ENCODE peak calls at places on chromosomes 1 and 21, in eight cellular contexts. A, M, K, H, I, W, Y and Q are unnamed samples.
A peak's percentile ranks its signal among the peaks of the same experiment; 100 is the strongest.

GRCh38 chr1:212129781-212130180 is 94.2 kb downstream of the DTL start:
- DNase-seq in I (no peak), A (no peak), Y (no peak), W (no peak), K (no peak), H (no peak), M (no peak), Q (no peak)

GRCh38 chr1:73627723-73628122 is 570.3 kb downstream of the LRRIQ3 start:
- DNase-seq in Y (no peak), W (no peak), H (peak; percentile 14), I (no peak), A (no peak), M (no peak), K (no peak), Q (no peak)

GRCh38 chr1:225766967-225767413 is 10.6 kb upstream of the SRP9 start:
- DNase-seq in A (peak; percentile 91), Y (no peak), K (no peak), I (peak; percentile 33), H (no peak), M (peak; percentile 65), W (peak; percentile 78), Q (peak; percentile 22)

GRCh38 chr1:193951989-193952388 is 765.6 kb upstream of the B3GALT2 start:
- DNase-seq in A (no peak), W (no peak), H (no peak), I (no peak), M (no peak), Y (no peak), K (no peak), Q (no peak)

GRCh38 chr21:17441370-17441769 is 71.5 kb upstream of the CXADR start:
- DNase-seq in I (peak; percentile 77), K (no peak), A (peak; percentile 38), M (no peak), H (peak; percentile 30), Y (no peak), W (no peak), Q (no peak)

GRCh38 chr1:245173446-245174178 is 18.8 kb downstream of the KIF26B start:
- DNase-seq in Y (no peak), K (no peak), W (no peak), A (no peak), M (no peak), I (peak; percentile 18), H (no peak), Q (no peak)

GRCh38 chr1:39409055-39409816 is 82.2 kb upstream of the BMP8A start:
- DNase-seq in H (peak; percentile 82), M (no peak), W (no peak), I (peak; percentile 34), Y (no peak), A (peak; percentile 70), K (no peak), Q (peak; percentile 73)

GRCh38 chr21:36641886-36642285 is 57.0 kb upstream of the SIM2 start:
- DNase-seq in K (no peak), H (no peak), W (peak; percentile 38), I (no peak), M (no peak), Y (no peak), A (no peak), Q (no peak)

GRCh38 chr1:150925080-150925479 is 1.1 kb upstream of the SETDB1 start:
- DNase-seq in I (no peak), W (no peak), K (no peak), A (peak; percentile 3), H (peak; percentile 36), M (no peak), Y (no peak), Q (no peak)

GRCh38 chr1:41661428-41662060 is 177.1 kb upstream of the EDN2 start:
- DNase-seq in K (no peak), M (no peak), Y (no peak), A (no peak), W (no peak), H (peak; percentile 25), I (no peak), Q (no peak)

GRCh38 chr1:15525043-15525958 is 1.3 kb upstream of the CASP9 start:
- DNase-seq in I (peak; percentile 26), H (peak; percentile 62), A (no peak), W (peak; percentile 99), M (peak; percentile 99), Y (no peak), K (no peak), Q (no peak)

GRCh38 chr21:40732243-40732642 is 114.7 kb downstream of the DSCAM start:
- DNase-seq in I (no peak), W (no peak), H (no peak), K (no peak), M (no peak), A (no peak), Y (no peak), Q (no peak)

GRCh38 chr1:23129846-23130245 is 38.8 kb downstream of the LUZP1 start:
- DNase-seq in A (peak; percentile 40), W (no peak), K (no peak), I (no peak), H (no peak), Y (no peak), M (peak; percentile 32), Q (no peak)

GRCh38 chr1:230109066-230109465 is 42.0 kb downstream of the GALNT2 start:
- DNase-seq in Y (no peak), W (no peak), I (no peak), M (no peak), H (no peak), K (no peak), A (no peak), Q (no peak)

GRCh38 chr1:230110971-230111370 is 43.9 kb downstream of the GALNT2 start:
- DNase-seq in H (no peak), W (no peak), Y (no peak), A (no peak), I (no peak), K (no peak), M (no peak), Q (no peak)

GRCh38 chr1:230107941-230108340 is 40.9 kb downstream of the GALNT2 start:
- DNase-seq in K (no peak), Y (no peak), M (no peak), W (no peak), H (no peak), I (no peak), A (no peak), Q (no peak)

GRCh38 chr1:230108580-230108979 is 41.5 kb downstream of the GALNT2 start:
- DNase-seq in H (no peak), W (no peak), M (no peak), I (no peak), A (no peak), K (no peak), Y (no peak), Q (no peak)

DNA sequence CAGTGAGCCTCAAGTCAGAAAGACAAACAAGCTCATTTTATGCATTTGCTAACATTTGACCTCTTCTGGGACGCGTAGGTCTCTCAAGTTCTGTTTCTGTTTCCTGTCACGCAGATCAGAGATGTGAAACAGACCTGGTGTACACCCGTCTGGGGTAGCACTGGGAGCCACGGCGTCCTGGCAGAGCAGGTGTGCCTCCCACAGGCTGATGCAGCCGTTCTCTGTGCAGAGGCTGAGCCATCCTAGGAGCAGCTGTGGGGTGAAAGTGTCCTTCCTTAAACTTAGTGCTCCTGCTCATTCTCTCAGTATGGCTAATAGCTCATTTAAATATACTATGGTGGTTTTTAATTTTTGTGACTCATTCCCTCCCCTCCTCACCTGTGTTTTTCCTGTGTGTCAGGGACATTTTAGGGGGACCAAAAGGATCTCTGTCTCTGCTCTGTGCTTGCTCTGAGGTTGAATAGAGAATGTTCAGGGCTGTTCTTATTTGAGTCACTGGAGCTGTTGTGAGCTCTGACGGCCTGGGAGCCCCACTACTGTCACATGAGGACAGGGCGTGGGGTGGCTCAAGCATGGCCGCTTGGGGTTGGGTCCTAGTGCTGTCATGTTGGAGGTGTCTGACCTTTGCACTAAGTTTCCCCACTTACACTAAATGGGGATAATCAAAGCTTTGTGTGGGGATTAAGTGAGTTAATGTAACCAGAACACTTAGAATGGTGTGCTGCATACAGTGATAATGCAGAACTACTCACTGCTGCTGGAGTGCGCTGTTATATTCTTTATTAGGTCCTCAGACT is 43.0 kb downstream of the GALNT2 start:
- DNase-seq in W (no peak), I (peak; percentile 74), H (no peak), A (no peak), K (no peak), M (no peak), Y (no peak), Q (no peak)
- TF ChIP-seq CTCF in W (no peak), I (no peak), H (peak; percentile 6), A (no peak), K (no peak), M (no peak), Y (no peak), Q (no peak)

GRCh38 chr1:202154766-202155477 is 5.5 kb downstream of the PTPN7 start:
- DNase-seq in H (peak; percentile 93), I (peak; percentile 59), K (no peak), A (peak; percentile 69), W (no peak), M (no peak), Y (peak; percentile 32), Q (no peak)
- TF ChIP-seq CTCF in H (peak; percentile 88), I (peak; percentile 20), K (no peak), A (peak; percentile 55), W (no peak), M (peak; percentile 6), Y (peak; percentile 64), Q (peak; percentile 70)

GRCh38 chr1:167439301-167439988 is 78.9 kb downstream of the CD247 start:
- DNase-seq in A (peak; percentile 56), M (peak; percentile 36), H (peak; percentile 85), Y (peak; percentile 30), K (no peak), I (no peak), W (no peak), Q (peak; percentile 75)
- TF ChIP-seq CTCF in A (peak; percentile 17), M (peak; percentile 29), H (peak; percentile 52), Y (peak; percentile 27), K (no peak), I (no peak), W (no peak), Q (peak; percentile 35)

GRCh38 chr21:44012474-44013379 is 618 bp downstream of the TRAPPC10 start:
- DNase-seq in I (peak; percentile 83), K (no peak), A (no peak), Y (peak; percentile 67), M (peak; percentile 42), H (peak; percentile 85), W (no peak), Q (peak; percentile 76)
- TF ChIP-seq CTCF in I (no peak), K (no peak), A (no peak), Y (peak; percentile 53), M (peak; percentile 38), H (peak; percentile 74), W (no peak), Q (peak; percentile 48)

DNA sequence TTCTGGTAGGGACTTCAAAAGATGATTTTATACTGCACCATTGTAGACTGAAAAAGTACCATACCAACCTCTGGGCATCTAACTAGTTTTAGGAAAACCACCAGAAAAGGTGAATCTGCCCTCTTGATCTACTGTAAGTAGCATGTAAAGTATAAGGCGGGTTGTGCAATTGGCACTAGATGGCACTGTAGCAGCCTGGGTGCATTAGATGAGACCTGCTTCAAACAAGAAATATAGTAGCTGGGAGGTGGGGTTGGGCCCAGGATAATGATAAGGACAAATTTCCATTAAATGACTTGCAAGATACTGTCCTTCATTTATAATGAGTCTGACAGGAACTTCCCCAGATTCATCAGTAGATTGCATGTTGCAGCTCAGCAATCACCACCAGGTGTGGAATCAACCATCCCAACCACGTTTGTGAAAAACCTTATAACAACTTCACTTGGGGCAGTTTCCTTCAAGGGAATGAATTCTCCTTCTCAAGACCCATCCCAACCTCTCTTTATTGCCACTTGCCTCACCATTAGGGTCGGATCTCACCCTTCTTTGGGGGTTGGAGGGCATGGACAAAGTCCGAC is 37.3 kb upstream of the IL10 start:
- DNase-seq in I (peak; percentile 34), H (peak; percentile 37), K (no peak), A (peak; percentile 68), M (peak; percentile 68), Y (no peak), W (no peak), Q (no peak)
- TF ChIP-seq CTCF in I (no peak), H (peak; percentile 76), K (no peak), A (peak; percentile 54), M (peak; percentile 43), Y (peak; percentile 28), W (no peak), Q (peak; percentile 28)